ENCODE peak calls at places on chromosomes 6 and 20, in eight cellular contexts. One of them, this sample, is unnamed. For H3K4me1, the result is how much of the 10 kb centered on the place peaks cover.

GRCh38 chr20:33655164-33655563 is 7.0 kb upstream of the C20orf144 start:
- DNase-seq in lung: no peak
- DNase-seq in GM23248: no peak
- DNase-seq in thyroid gland: no peak
- DNase-seq in CD4-positive, alpha-beta memory T cell: no peak
- DNase-seq in sigmoid colon: peak
- DNase-seq in CD8-positive, alpha-beta memory T cell: no peak
- DNase-seq in H1: no peak
- DNase-seq in this sample: no peak

GRCh38 chr6:165744515-165745228 is 81.6 kb upstream of the PDE10A start:
- DNase-seq in lung: no peak
- DNase-seq in GM23248: no peak
- DNase-seq in thyroid gland: no peak
- DNase-seq in CD4-positive, alpha-beta memory T cell: no peak
- DNase-seq in sigmoid colon: no peak
- DNase-seq in CD8-positive, alpha-beta memory T cell: no peak
- DNase-seq in H1: no peak
- DNase-seq in this sample: no peak

GRCh38 chr6:30769088-30769852 is 24.9 kb upstream of the IER3 start:
- DNase-seq in lung: peak
- DNase-seq in GM23248: peak
- DNase-seq in thyroid gland: no peak
- DNase-seq in CD4-positive, alpha-beta memory T cell: peak
- DNase-seq in sigmoid colon: peak
- DNase-seq in CD8-positive, alpha-beta memory T cell: peak
- DNase-seq in H1: no peak
- DNase-seq in this sample: peak

GRCh38 chr6:56235245-56235644 is 12.1 kb downstream of the COL21A1 start:
- DNase-seq in lung: no peak
- DNase-seq in GM23248: no peak
- DNase-seq in thyroid gland: no peak
- DNase-seq in CD4-positive, alpha-beta memory T cell: no peak
- DNase-seq in sigmoid colon: no peak
- DNase-seq in CD8-positive, alpha-beta memory T cell: no peak
- DNase-seq in H1: no peak
- DNase-seq in this sample: peak

GRCh38 chr6:4491501-4492260 is 284.5 kb upstream of the CDYL start:
- DNase-seq in lung: no peak
- DNase-seq in GM23248: peak
- DNase-seq in thyroid gland: no peak
- DNase-seq in CD4-positive, alpha-beta memory T cell: no peak
- DNase-seq in sigmoid colon: no peak
- DNase-seq in CD8-positive, alpha-beta memory T cell: no peak
- DNase-seq in H1: no peak
- DNase-seq in this sample: peak

GRCh38 chr20:41776450-41776849 is 158.3 kb upstream of the CHD6 start:
- DNase-seq in lung: no peak
- DNase-seq in GM23248: no peak
- DNase-seq in thyroid gland: no peak
- DNase-seq in CD4-positive, alpha-beta memory T cell: no peak
- DNase-seq in sigmoid colon: no peak
- DNase-seq in CD8-positive, alpha-beta memory T cell: no peak
- DNase-seq in H1: no peak
- DNase-seq in this sample: no peak

GRCh38 chr6:2839195-2839981 is 2.3 kb downstream of the SERPINB1 start:
- DNase-seq in lung: no peak
- DNase-seq in GM23248: peak
- DNase-seq in thyroid gland: peak
- DNase-seq in CD4-positive, alpha-beta memory T cell: no peak
- DNase-seq in sigmoid colon: no peak
- DNase-seq in CD8-positive, alpha-beta memory T cell: no peak
- DNase-seq in H1: no peak
- DNase-seq in this sample: peak

GRCh38 chr6:15039136-15039535 is 206.7 kb upstream of the JARID2 start:
- DNase-seq in lung: no peak
- DNase-seq in GM23248: no peak
- DNase-seq in thyroid gland: no peak
- DNase-seq in CD4-positive, alpha-beta memory T cell: no peak
- DNase-seq in sigmoid colon: no peak
- DNase-seq in CD8-positive, alpha-beta memory T cell: no peak
- DNase-seq in H1: no peak
- DNase-seq in this sample: no peak

GRCh38 chr6:136146130-136146529 is 104.0 kb downstream of the MTFR2 start:
- DNase-seq in lung: no peak
- DNase-seq in GM23248: no peak
- DNase-seq in thyroid gland: no peak
- DNase-seq in CD4-positive, alpha-beta memory T cell: no peak
- DNase-seq in sigmoid colon: no peak
- DNase-seq in CD8-positive, alpha-beta memory T cell: no peak
- DNase-seq in H1: no peak
- DNase-seq in this sample: no peak

GRCh38 chr6:108114861-108115597 is 40.5 kb upstream of the OSTM1 start:
- DNase-seq in lung: peak
- DNase-seq in GM23248: peak
- DNase-seq in thyroid gland: peak
- DNase-seq in CD4-positive, alpha-beta memory T cell: peak
- DNase-seq in sigmoid colon: peak
- DNase-seq in CD8-positive, alpha-beta memory T cell: no peak
- DNase-seq in H1: peak
- DNase-seq in this sample: peak

GRCh38 chr6:44682987-44683779 is 295.7 kb downstream of the CDC5L start:
- DNase-seq in lung: no peak
- DNase-seq in GM23248: no peak
- DNase-seq in thyroid gland: no peak
- DNase-seq in CD4-positive, alpha-beta memory T cell: no peak
- DNase-seq in sigmoid colon: no peak
- DNase-seq in CD8-positive, alpha-beta memory T cell: no peak
- DNase-seq in H1: peak
- DNase-seq in this sample: no peak

GRCh38 chr6:159184559-159184958 is 15.4 kb downstream of the FNDC1 start:
- DNase-seq in lung: no peak
- DNase-seq in GM23248: peak
- DNase-seq in thyroid gland: no peak
- DNase-seq in CD4-positive, alpha-beta memory T cell: no peak
- DNase-seq in sigmoid colon: no peak
- DNase-seq in CD8-positive, alpha-beta memory T cell: no peak
- DNase-seq in H1: no peak
- DNase-seq in this sample: no peak

GRCh38 chr6:470901-471448 is 79.4 kb downstream of the IRF4 start:
- DNase-seq in lung: no peak
- DNase-seq in GM23248: no peak
- DNase-seq in thyroid gland: no peak
- DNase-seq in CD4-positive, alpha-beta memory T cell: no peak
- DNase-seq in sigmoid colon: no peak
- DNase-seq in CD8-positive, alpha-beta memory T cell: no peak
- DNase-seq in H1: no peak
- DNase-seq in this sample: no peak

DNA sequence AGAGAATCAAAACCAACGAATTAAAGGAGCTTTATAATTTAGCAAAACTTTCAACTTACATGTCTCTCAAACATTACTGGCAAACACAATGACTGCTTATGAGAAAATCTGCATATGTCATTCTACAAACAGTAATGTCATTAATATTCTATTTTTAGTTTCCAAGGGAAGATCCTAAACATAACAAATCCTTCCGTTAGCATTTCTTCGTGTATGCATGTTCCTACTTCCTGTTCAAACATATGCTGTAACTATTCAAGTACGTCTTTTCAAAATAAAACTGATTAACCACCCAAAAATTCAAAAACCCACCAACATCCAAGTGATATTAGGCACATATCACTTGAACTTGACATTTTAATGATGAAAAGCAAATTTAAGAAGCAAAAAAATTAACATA is 131.3 kb downstream of the HACE1 start:
- DNase-seq in lung: no peak
- DNase-seq in GM23248: no peak
- DNase-seq in thyroid gland: no peak
- DNase-seq in CD4-positive, alpha-beta memory T cell: no peak
- DNase-seq in sigmoid colon: no peak
- DNase-seq in CD8-positive, alpha-beta memory T cell: no peak
- DNase-seq in H1: no peak
- DNase-seq in this sample: no peak
- H3K4me3 ChIP-seq in lung: no peak
- H3K4me3 ChIP-seq in GM23248: no peak
- H3K4me3 ChIP-seq in thyroid gland: no peak
- H3K4me3 ChIP-seq in CD4-positive, alpha-beta memory T cell: no peak
- H3K4me3 ChIP-seq in sigmoid colon: no peak
- H3K4me3 ChIP-seq in CD8-positive, alpha-beta memory T cell: no peak
- H3K4me3 ChIP-seq in H1: no peak
- H3K4me3 ChIP-seq in this sample: no peak

GRCh38 chr20:44601801-44602204 is 19.4 kb downstream of the PKIG start:
- DNase-seq in lung: no peak
- DNase-seq in GM23248: peak
- DNase-seq in thyroid gland: peak
- DNase-seq in CD4-positive, alpha-beta memory T cell: no peak
- DNase-seq in sigmoid colon: peak
- DNase-seq in CD8-positive, alpha-beta memory T cell: no peak
- DNase-seq in H1: no peak
- DNase-seq in this sample: no peak

GRCh38 chr20:44599715-44600114 is 17.3 kb downstream of the PKIG start:
- DNase-seq in lung: no peak
- DNase-seq in GM23248: no peak
- DNase-seq in thyroid gland: no peak
- DNase-seq in CD4-positive, alpha-beta memory T cell: no peak
- DNase-seq in sigmoid colon: no peak
- DNase-seq in CD8-positive, alpha-beta memory T cell: no peak
- DNase-seq in H1: no peak
- DNase-seq in this sample: no peak

GRCh38 chr20:44598413-44599290 is 16.3 kb downstream of the PKIG start:
- DNase-seq in lung: no peak
- DNase-seq in GM23248: no peak
- DNase-seq in thyroid gland: no peak
- DNase-seq in CD4-positive, alpha-beta memory T cell: no peak
- DNase-seq in sigmoid colon: no peak
- DNase-seq in CD8-positive, alpha-beta memory T cell: no peak
- DNase-seq in H1: no peak
- DNase-seq in this sample: peak

GRCh38 chr20:44600301-44600700 is 17.9 kb downstream of the PKIG start:
- DNase-seq in lung: no peak
- DNase-seq in GM23248: no peak
- DNase-seq in thyroid gland: no peak
- DNase-seq in CD4-positive, alpha-beta memory T cell: no peak
- DNase-seq in sigmoid colon: peak
- DNase-seq in CD8-positive, alpha-beta memory T cell: no peak
- DNase-seq in H1: no peak
- DNase-seq in this sample: no peak

GRCh38 chr20:44600758-44601562 is 18.6 kb downstream of the PKIG start:
- DNase-seq in lung: no peak
- DNase-seq in GM23248: peak
- DNase-seq in thyroid gland: peak
- DNase-seq in CD4-positive, alpha-beta memory T cell: no peak
- DNase-seq in sigmoid colon: peak
- DNase-seq in CD8-positive, alpha-beta memory T cell: no peak
- DNase-seq in H1: no peak
- DNase-seq in this sample: no peak
- H3K4me1 ChIP-seq in lung: under half
- H3K4me1 ChIP-seq in GM23248: under half
- H3K4me1 ChIP-seq in thyroid gland: under half
- H3K4me1 ChIP-seq in CD4-positive, alpha-beta memory T cell: under half
- H3K4me1 ChIP-seq in sigmoid colon: half or more
- H3K4me1 ChIP-seq in CD8-positive, alpha-beta memory T cell: under half
- H3K4me1 ChIP-seq in H1: under half
- H3K4me1 ChIP-seq in this sample: under half

DNA sequence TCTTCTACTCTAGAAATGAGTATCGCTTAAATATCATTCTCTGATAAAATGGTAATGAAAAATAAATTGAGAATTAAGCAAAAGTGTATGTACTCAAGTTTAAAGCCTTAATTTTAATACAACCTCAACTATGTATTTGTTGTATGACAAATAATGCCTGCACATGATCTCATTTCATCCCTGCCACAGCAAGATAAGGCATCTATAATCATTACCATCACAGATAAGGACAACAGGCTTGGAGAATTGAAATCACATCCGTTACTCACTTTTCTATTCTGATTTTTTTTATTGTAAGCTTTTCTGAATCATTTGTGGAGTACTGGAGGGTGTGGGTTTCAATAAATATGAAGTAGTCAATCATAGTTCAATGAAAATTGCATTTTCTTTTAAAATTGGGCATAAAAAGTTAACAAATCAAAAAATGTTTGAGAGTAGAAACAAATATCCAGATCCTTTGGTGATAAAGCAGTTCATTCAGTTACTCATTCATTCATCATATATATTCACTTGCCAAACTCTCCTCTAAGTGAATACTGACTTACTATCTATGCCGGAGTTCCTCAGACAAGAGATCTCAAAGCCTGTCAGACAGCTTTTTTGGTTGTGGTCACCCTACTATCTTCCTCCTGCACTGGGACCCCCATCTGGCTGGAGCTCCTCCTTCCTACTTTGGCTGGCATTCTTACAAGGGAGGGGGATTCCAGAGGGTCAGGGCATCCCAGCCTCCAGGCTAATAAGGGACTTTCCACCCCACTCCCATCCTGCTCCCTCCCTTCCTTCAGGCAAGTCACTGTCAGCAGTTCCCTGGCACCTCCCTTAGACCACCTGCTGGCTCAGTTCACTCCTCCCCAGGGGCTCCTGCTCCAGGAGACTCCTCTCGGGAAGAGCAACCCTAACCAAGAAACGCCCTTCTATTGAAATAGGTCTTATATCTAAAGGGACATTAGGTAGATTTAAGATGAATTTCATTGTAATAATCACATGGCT is 118.6 kb downstream of the OGFRL1 start:
- DNase-seq in lung: no peak
- DNase-seq in GM23248: peak
- DNase-seq in thyroid gland: no peak
- DNase-seq in CD4-positive, alpha-beta memory T cell: no peak
- DNase-seq in sigmoid colon: no peak
- DNase-seq in CD8-positive, alpha-beta memory T cell: no peak
- DNase-seq in H1: peak
- DNase-seq in this sample: peak
- H3K4me3 ChIP-seq in lung: no peak
- H3K4me3 ChIP-seq in GM23248: no peak
- H3K4me3 ChIP-seq in thyroid gland: no peak
- H3K4me3 ChIP-seq in CD4-positive, alpha-beta memory T cell: no peak
- H3K4me3 ChIP-seq in sigmoid colon: no peak
- H3K4me3 ChIP-seq in CD8-positive, alpha-beta memory T cell: no peak
- H3K4me3 ChIP-seq in H1: no peak
- H3K4me3 ChIP-seq in this sample: no peak

GRCh38 chr6:139744038-139744437 is 369.6 kb upstream of the CITED2 start:
- DNase-seq in lung: no peak
- DNase-seq in GM23248: no peak
- DNase-seq in thyroid gland: no peak
- DNase-seq in CD4-positive, alpha-beta memory T cell: no peak
- DNase-seq in sigmoid colon: no peak
- DNase-seq in CD8-positive, alpha-beta memory T cell: no peak
- DNase-seq in H1: no peak
- DNase-seq in this sample: no peak
- H3K4me1 ChIP-seq in lung: under half
- H3K4me1 ChIP-seq in GM23248: under half
- H3K4me1 ChIP-seq in thyroid gland: under half
- H3K4me1 ChIP-seq in CD4-positive, alpha-beta memory T cell: under half
- H3K4me1 ChIP-seq in sigmoid colon: under half
- H3K4me1 ChIP-seq in CD8-positive, alpha-beta memory T cell: under half
- H3K4me1 ChIP-seq in H1: under half
- H3K4me1 ChIP-seq in this sample: under half

DNA sequence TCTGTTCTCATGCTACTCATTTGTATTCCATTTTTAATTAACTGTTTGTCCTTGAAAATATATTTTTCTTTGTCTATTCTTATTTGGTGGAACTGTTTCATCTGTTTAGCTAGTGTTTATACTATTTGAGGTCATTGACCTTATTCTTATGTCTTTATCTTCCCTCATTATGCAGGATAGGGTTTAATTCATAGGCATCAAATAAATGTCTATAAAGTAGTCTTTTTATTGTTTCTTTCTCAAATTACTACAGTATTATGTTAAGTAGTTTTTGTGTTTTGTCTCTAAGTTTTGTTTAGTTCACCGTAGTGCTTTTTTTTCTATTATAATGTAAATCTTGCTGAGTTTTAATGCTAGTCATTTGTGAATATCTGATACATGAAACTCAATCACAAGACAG is 19.0 kb downstream of the TIAM2 start:
- DNase-seq in lung: no peak
- DNase-seq in GM23248: no peak
- DNase-seq in thyroid gland: no peak
- DNase-seq in CD4-positive, alpha-beta memory T cell: no peak
- DNase-seq in sigmoid colon: no peak
- DNase-seq in CD8-positive, alpha-beta memory T cell: no peak
- DNase-seq in H1: no peak
- DNase-seq in this sample: no peak
- H3K4me3 ChIP-seq in lung: no peak
- H3K4me3 ChIP-seq in GM23248: no peak
- H3K4me3 ChIP-seq in thyroid gland: no peak
- H3K4me3 ChIP-seq in CD4-positive, alpha-beta memory T cell: no peak
- H3K4me3 ChIP-seq in sigmoid colon: no peak
- H3K4me3 ChIP-seq in CD8-positive, alpha-beta memory T cell: no peak
- H3K4me3 ChIP-seq in H1: no peak
- H3K4me3 ChIP-seq in this sample: no peak

This sample was measured in PC-3.